ENCODE peak calls at places on chromosomes 1 and 21, in nine cellular contexts. Q is fibroblast of lung; O is fibroblast of the aortic adventitia; Y is GM04504; J is NAMALWA; L is iPS-NIHi11; B is cardiac muscle cell; V is fibroblast of pulmonary artery; S is activated CD8-positive, alpha-beta memory T cell treated with anti-CD3 and anti-CD28 coated beads for 48 hours. F is an unnamed sample.

GRCh38 chr1:7768583-7768982 is 2.5 kb upstream of the VAMP3 start:
- DNase-seq in O (no peak), J (peak), V (no peak), Q (no peak), L (no peak), Y (no peak), B (no peak), S (no peak), F (no peak)

GRCh38 chr1:53341961-53342707 is 14.3 kb upstream of the LRP8 start:
- DNase-seq in J (no peak), O (no peak), V (no peak), B (no peak), Q (no peak), Y (no peak), L (no peak), S (no peak), F (no peak)

GRCh38 chr1:104648269-104648691 is 898.6 kb downstream of the AMY1C start:
- DNase-seq in O (no peak), Y (no peak), J (peak), S (no peak), V (peak), Q (no peak), L (peak), B (peak), F (no peak)

GRCh38 chr1:228276361-228276831 is 68.6 kb downstream of the OBSCN start:
- DNase-seq in Y (no peak), J (peak), O (no peak), Q (peak), B (peak), L (no peak), S (no peak), V (no peak), F (no peak)

GRCh38 chr1:218407630-218408029 is 62.5 kb downstream of the TGFB2 start:
- DNase-seq in L (no peak), Y (no peak), O (no peak), S (no peak), B (no peak), V (no peak), Q (no peak), J (no peak), F (no peak)

GRCh38 chr1:3417082-3417728 is 37.3 kb upstream of the ARHGEF16 start:
- DNase-seq in S (no peak), O (no peak), V (no peak), Q (no peak), J (peak), B (no peak), L (peak), Y (no peak), F (no peak)

GRCh38 chr1:244552336-244552735 is 91.3 kb downstream of the CATSPERE start:
- DNase-seq in Q (no peak), L (no peak), J (no peak), Y (no peak), B (no peak), O (peak), V (no peak), S (no peak), F (no peak)

GRCh38 chr1:32963746-32964460 is 706 bp downstream of the RNF19B start:
- DNase-seq in Q (peak), Y (no peak), O (peak), L (peak), B (peak), V (peak), J (peak), S (peak), F (peak)

GRCh38 chr1:41887365-41887764 is 31.4 kb downstream of the HIVEP3 start:
- DNase-seq in Y (no peak), L (no peak), J (no peak), Q (no peak), O (no peak), V (no peak), B (no peak), S (no peak), F (no peak)

GRCh38 chr1:178243890-178244289 is 150.0 kb downstream of the RASAL2 start:
- DNase-seq in B (no peak), L (no peak), S (no peak), J (no peak), Q (no peak), V (no peak), O (no peak), Y (no peak), F (no peak)

GRCh38 chr1:246160398-246160797 is 346.7 kb downstream of the SMYD3 start:
- DNase-seq in O (no peak), B (no peak), V (no peak), J (no peak), S (no peak), Y (no peak), L (no peak), Q (no peak), F (no peak)

GRCh38 chr1:165424454-165425283 is 20.3 kb downstream of the RXRG start:
- DNase-seq in J (no peak), B (peak), O (peak), Q (no peak), V (no peak), L (no peak), S (no peak), Y (no peak), F (no peak)

GRCh38 chr1:38424677-38425076 is 378.1 kb upstream of the POU3F1 start:
- DNase-seq in S (no peak), B (no peak), J (no peak), L (no peak), Q (no peak), Y (no peak), O (no peak), V (no peak), F (no peak)

GRCh38 chr1:157597959-157598667 is at the start of gene FCRL4:
- DNase-seq in O (no peak), Q (no peak), Y (no peak), J (peak), B (no peak), S (no peak), V (no peak), L (no peak), F (no peak)

GRCh38 chr1:156430809-156431208 is 61.8 kb downstream of the RHBG start:
- DNase-seq in B (no peak), Y (no peak), L (no peak), J (no peak), Q (no peak), O (no peak), V (no peak), S (no peak), F (no peak)

GRCh38 chr1:221708987-221709386 is 32.9 kb downstream of the DUSP10 start:
- DNase-seq in Y (no peak), L (no peak), J (peak), V (peak), B (peak), S (no peak), Q (peak), O (peak), F (no peak)

GRCh38 chr1:151992345-151993083 is 1.1 kb downstream of the S100A10 start:
- DNase-seq in B (peak), Q (peak), O (peak), V (peak), Y (peak), S (peak), J (no peak), L (peak), F (no peak)

GRCh38 chr1:41843378-41843777 is 75.3 kb downstream of the HIVEP3 start:
- DNase-seq in Y (peak), Q (peak), S (no peak), B (peak), L (no peak), J (no peak), V (peak), O (peak), F (no peak)

GRCh38 chr1:26171084-26172072 is at the start of gene ZNF593OS:
- DNase-seq in S (no peak), J (no peak), L (no peak), V (no peak), B (no peak), O (no peak), Q (no peak), Y (no peak), F (no peak)

GRCh38 chr1:209580577-209580976 is 2.9 kb upstream of the CAMK1G start:
- DNase-seq in Q (no peak), S (no peak), L (no peak), B (no peak), Y (no peak), J (no peak), O (peak), V (no peak), F (no peak)

GRCh38 chr1:111819566-111819965 is 63.9 kb downstream of the DDX20 start:
- DNase-seq in J (no peak), O (no peak), V (no peak), Y (no peak), L (no peak), S (no peak), Q (no peak), B (no peak), F (no peak)

GRCh38 chr21:33266784-33267135 is 593 bp downstream of the IL10RB start:
- DNase-seq in Y (no peak), B (no peak), V (no peak), L (no peak), O (peak), Q (no peak), J (no peak), S (no peak), F (no peak)

GRCh38 chr1:7425771-7426170 is 345.3 kb upstream of the VAMP3 start:
- DNase-seq in J (no peak), B (no peak), V (no peak), Q (no peak), O (no peak), Y (no peak), S (no peak), L (no peak), F (no peak)

GRCh38 chr1:210222288-210223006 is 10.1 kb upstream of the SERTAD4 start:
- DNase-seq in O (no peak), L (peak), V (peak), Q (peak), S (no peak), B (peak), Y (no peak), J (no peak), F (no peak)

GRCh38 chr21:42614811-42615342 is 38.5 kb upstream of the PDE9A start:
- DNase-seq in Y (no peak), Q (no peak), L (peak), V (no peak), O (no peak), B (no peak), S (no peak), J (peak), F (no peak)

GRCh38 chr1:206582537-206583460 is 29.5 kb downstream of the EIF2D start:
- DNase-seq in V (no peak), Y (no peak), L (no peak), J (no peak), Q (no peak), B (no peak), S (no peak), O (no peak), F (no peak)

GRCh38 chr21:36059823-36060158 is 535 bp downstream of the SETD4 start:
- DNase-seq in O (peak), J (no peak), Q (no peak), Y (no peak), V (no peak), S (no peak), L (peak), B (no peak), F (no peak)

GRCh38 chr1:74629283-74629682 is 44.3 kb downstream of the ERICH3 start:
- DNase-seq in L (peak), Y (no peak), Q (no peak), B (no peak), S (no peak), V (no peak), J (no peak), O (no peak), F (no peak)

GRCh38 chr1:246595146-246595545 is 28.9 kb downstream of the CNST start:
- DNase-seq in Q (no peak), O (no peak), V (no peak), B (no peak), J (no peak), L (no peak), Y (no peak), S (no peak), F (no peak)

GRCh38 chr21:44838038-44838895 is 20.4 kb upstream of the SUMO3 start:
- DNase-seq in L (no peak), V (no peak), O (no peak), Q (no peak), S (no peak), J (no peak), B (no peak), Y (no peak), F (no peak)

GRCh38 chr1:15757016-15757543 is 1.5 kb upstream of the FBLIM1 start:
- DNase-seq in Q (no peak), V (no peak), J (no peak), S (no peak), L (peak), Y (no peak), B (no peak), O (no peak), F (no peak)

GRCh38 chr21:42847726-42848125 is 31.6 kb downstream of the WDR4 start:
- DNase-seq in S (no peak), B (no peak), J (no peak), L (no peak), Q (no peak), V (no peak), Y (no peak), O (no peak), F (no peak)

GRCh38 chr1:213724640-213725536 is 262.9 kb upstream of the PROX1 start:
- DNase-seq in Q (peak), B (peak), Y (peak), J (no peak), L (no peak), S (no peak), V (peak), O (peak), F (peak)